ENCODE peak calls at places on chromosomes 2 and 18, in eight cellular contexts. R, X, S, I, C, D, F and Z are unnamed samples.

GRCh38 chr2:207123776-207124391 is 41.9 kb downstream of the KLF7 start:
- DNase-seq in F (no peak), C (no peak), D (no peak), X (no peak), I (no peak), S (no peak), R (no peak), Z (no peak)

GRCh38 chr2:239322414-239323086 is 78.3 kb downstream of the HDAC4 start:
- DNase-seq in C (peak), X (no peak), F (no peak), I (peak), R (no peak), D (no peak), S (no peak), Z (no peak)

GRCh38 chr18:48545690-48546365 is 7.0 kb downstream of the CTIF start:
- DNase-seq in C (peak), D (no peak), I (no peak), S (no peak), R (peak), F (peak), X (peak), Z (no peak)

GRCh38 chr2:88051792-88052191 is 3.8 kb downstream of the KRCC1 start:
- DNase-seq in S (no peak), D (no peak), I (no peak), X (no peak), F (no peak), R (no peak), C (no peak), Z (no peak)

GRCh38 chr2:192146069-192147006 is 48.4 kb downstream of the TMEFF2 start:
- DNase-seq in S (peak), F (no peak), D (no peak), R (no peak), X (peak), C (no peak), I (no peak), Z (peak)

GRCh38 chr2:26550276-26551015 is 72.5 kb upstream of the OTOF start:
- DNase-seq in R (no peak), C (peak), S (no peak), D (no peak), I (no peak), F (no peak), X (no peak), Z (no peak)

GRCh38 chr18:35933982-35934381 is 38.5 kb upstream of the RMP24 start:
- DNase-seq in I (no peak), S (peak), D (no peak), X (peak), F (peak), R (no peak), C (no peak), Z (no peak)

GRCh38 chr2:215572341-215572848 is 136.5 kb upstream of the FN1 start:
- DNase-seq in C (no peak), X (no peak), S (no peak), F (no peak), I (no peak), R (no peak), D (no peak), Z (no peak)

GRCh38 chr18:5294113-5294617 is 1.4 kb downstream of the ZBTB14 start:
- DNase-seq in C (peak), D (no peak), S (no peak), F (no peak), X (peak), R (peak), I (peak), Z (no peak)

GRCh38 chr18:49072524-49072934 is 121.8 kb upstream of the SMAD7 start:
- DNase-seq in R (no peak), F (peak), X (no peak), D (no peak), C (no peak), S (no peak), I (no peak), Z (no peak)

GRCh38 chr2:229089806-229090205 is 181.3 kb downstream of the PID1 start:
- DNase-seq in X (no peak), C (no peak), R (no peak), D (no peak), S (no peak), I (no peak), F (no peak), Z (no peak)

GRCh38 chr18:10261315-10262276 is 192.8 kb upstream of the APCDD1 start:
- DNase-seq in F (no peak), S (no peak), R (no peak), D (no peak), X (no peak), I (no peak), C (no peak), Z (no peak)

GRCh38 chr2:173048530-173048900 is 27.1 kb upstream of the MAP3K20 start:
- DNase-seq in D (no peak), F (no peak), R (no peak), C (no peak), X (no peak), S (no peak), I (no peak), Z (peak)

GRCh38 chr18:62245699-62246098 is 58.6 kb downstream of the RELCH start:
- DNase-seq in X (no peak), D (no peak), I (no peak), S (no peak), C (no peak), R (no peak), F (no peak), Z (no peak)
- TF ChIP-seq CTCF in X (peak), D (no peak), I (no peak), S (peak), C (no peak), R (no peak), F (no peak), Z (peak)

GRCh38 chr2:127733113-127733815 is 32.0 kb downstream of the SFT2D3 start:
- DNase-seq in C (no peak), X (no peak), R (no peak), F (no peak), D (no peak), S (no peak), I (no peak), Z (no peak)
- H3K4me3 ChIP-seq in C (peak), X (no peak), R (peak), F (no peak), D (no peak), S (no peak), I (no peak), Z (no peak)

DNA sequence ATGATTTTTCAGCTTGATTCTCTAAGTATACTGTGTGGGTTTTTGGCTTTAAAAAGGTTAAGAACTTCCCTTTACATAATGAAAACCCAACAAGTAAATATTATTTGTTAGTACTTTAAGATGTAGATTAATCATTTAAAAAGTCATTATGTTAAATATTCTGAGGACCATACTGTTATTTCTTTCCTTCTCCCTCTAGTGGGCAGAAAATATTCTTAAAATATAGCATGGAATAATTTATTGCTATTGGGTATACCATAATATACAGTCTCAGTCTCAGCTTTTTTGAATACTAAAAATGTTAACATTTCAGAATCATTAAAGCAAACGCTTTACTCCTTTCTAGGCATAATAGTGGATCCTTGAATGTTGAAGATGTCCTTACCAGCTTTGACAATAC is 28.1 kb downstream of the CAMKMT start:
- DNase-seq in S (no peak), I (no peak), F (no peak), C (no peak), D (no peak), R (no peak), X (no peak), Z (no peak)
- TF ChIP-seq CTCF in S (peak), I (no peak), F (peak), C (no peak), D (no peak), R (peak), X (no peak), Z (peak)

GRCh38 chr18:51190000-51190399 is 7.5 kb downstream of the MEX3C start:
- DNase-seq in C (no peak), F (no peak), X (no peak), R (no peak), S (no peak), D (no peak), I (no peak), Z (no peak)
- H3K4me3 ChIP-seq in C (no peak), F (no peak), X (no peak), R (no peak), S (no peak), D (no peak), I (no peak), Z (no peak)

GRCh38 chr2:227745594-227745993 is at the start of gene SCYGR8:
- DNase-seq in C (no peak), R (no peak), F (no peak), D (no peak), X (no peak), I (no peak), S (no peak), Z (no peak)

GRCh38 chr2:227748079-227748478 is 2.4 kb downstream of the SCYGR8 start:
- DNase-seq in F (peak), D (peak), X (peak), I (no peak), S (no peak), R (no peak), C (no peak), Z (no peak)
- TF ChIP-seq CTCF in F (peak), D (peak), X (peak), I (no peak), S (no peak), R (no peak), C (no peak), Z (peak)